ENCODE peak calls at places on chromosomes 11 and 22, in four cellular contexts. Q is K562, I is H1, H is SK-N-SH. T is an unnamed sample.

GRCh38 chr11:100719809-100720221 is 32.7 kb downstream of the ARHGAP42 start:
- DNase-seq in I (no peak), Q (peak), H (no peak), T (peak)

GRCh38 chr11:83287631-83288030 is 1.5 kb upstream of the CCDC90B start:
- DNase-seq in I (no peak), H (no peak), Q (peak), T (no peak)

GRCh38 chr11:21430532-21430931 is 761.1 kb downstream of the NELL1 start:
- DNase-seq in I (no peak), H (no peak), Q (no peak), T (no peak)

GRCh38 chr11:6203327-6203726 is 2.0 kb upstream of the C11orf42 start:
- DNase-seq in I (no peak), H (no peak), Q (no peak), T (no peak)

GRCh38 chr11:96259053-96259837 is 83.8 kb downstream of the MAML2 start:
- DNase-seq in Q (no peak), H (no peak), I (no peak), T (no peak)

GRCh38 chr22:27331526-27332281 is 469.9 kb downstream of the MN1 start:
- DNase-seq in I (no peak), H (peak), Q (no peak), T (peak)

GRCh38 chr22:40331706-40332105 is 14.6 kb upstream of the ADSL start:
- DNase-seq in H (no peak), I (no peak), Q (no peak), T (no peak)

GRCh38 chr22:30198152-30198845 is 48.3 kb downstream of the LIF start:
- DNase-seq in Q (no peak), H (no peak), I (no peak), T (no peak)

GRCh38 chr11:98630736-98631135 is 390.0 kb upstream of the CNTN5 start:
- DNase-seq in Q (no peak), H (no peak), I (no peak), T (no peak)

GRCh38 chr11:16454284-16454683 is 97.9 kb upstream of the SOX6 start:
- DNase-seq in Q (no peak), H (no peak), I (no peak), T (no peak)

GRCh38 chr11:11169715-11170351 is 183.2 kb downstream of the CSNK2A3 start:
- DNase-seq in Q (no peak), H (no peak), I (no peak), T (no peak)

GRCh38 chr11:78786086-78786485 is 211.4 kb upstream of the NARS2 start:
- DNase-seq in I (no peak), H (peak), Q (no peak), T (no peak)

GRCh38 chr11:106594751-106595351 is 423.4 kb downstream of the GUCY1A2 start:
- DNase-seq in Q (no peak), H (no peak), I (no peak), T (peak)

GRCh38 chr22:39184586-39185577 is 32.4 kb upstream of the CBX7 start:
- DNase-seq in Q (no peak), I (no peak), H (no peak), T (no peak)

GRCh38 chr11:100562102-100562501 is 125.0 kb upstream of the ARHGAP42 start:
- DNase-seq in I (no peak), H (no peak), Q (no peak), T (no peak)

GRCh38 chr11:22341582-22341919 is 3.4 kb downstream of the SLC17A6 start:
- DNase-seq in I (no peak), H (no peak), Q (no peak), T (peak)

GRCh38 chr22:20422965-20423635 is 14.5 kb downstream of the SCARF2 start:
- DNase-seq in I (no peak), Q (no peak), H (peak), T (no peak)

GRCh38 chr11:73147771-73148681 is 5.9 kb upstream of the FCHSD2 start:
- DNase-seq in I (no peak), H (peak), Q (no peak), T (no peak)

GRCh38 chr11:33515347-33515746 is 185.3 kb downstream of the C11orf91 start:
- DNase-seq in H (no peak), I (no peak), Q (no peak), T (no peak)

GRCh38 chr11:66369073-66369894 is 2.3 kb downstream of the SLC29A2 start:
- DNase-seq in I (no peak), H (no peak), Q (no peak), T (no peak)

GRCh38 chr22:27755521-27756211 is 45.9 kb downstream of the MN1 start:
- DNase-seq in H (no peak), Q (no peak), I (no peak), T (no peak)

GRCh38 chr11:20668844-20669832 is at the start of gene NELL1:
- DNase-seq in H (peak), Q (no peak), I (no peak), T (peak)

GRCh38 chr11:2860636-2861035 is 24.9 kb downstream of the CDKN1C start:
- DNase-seq in I (no peak), Q (no peak), H (no peak), T (no peak)

DNA sequence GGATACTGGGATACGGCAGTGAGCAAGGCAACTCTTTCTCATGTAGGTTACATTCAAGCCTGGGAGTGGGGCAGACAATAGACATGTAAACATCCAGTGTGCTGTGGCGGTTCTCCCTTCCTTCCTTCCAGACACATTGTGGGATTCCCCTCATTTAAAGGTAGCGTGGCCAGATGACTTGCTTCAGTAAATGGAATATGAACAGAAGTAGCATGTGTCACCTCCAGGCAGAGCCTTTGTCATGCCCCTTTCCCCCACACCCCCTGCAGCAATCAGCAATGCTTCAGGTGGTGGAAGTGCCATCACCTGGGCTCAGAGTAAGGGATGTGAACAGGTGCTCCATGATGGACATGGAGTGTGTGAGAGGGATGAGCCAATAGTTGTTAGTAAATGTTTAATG is 34.8 kb upstream of the TTC12 start:
- DNase-seq in I (no peak), Q (no peak), H (no peak), T (no peak)
- TF ChIP-seq TEAD4 in I (no peak), Q (no peak), H (no peak), T (no peak)

GRCh38 chr22:44884562-44884961 is 125.2 kb downstream of the PHF21B start:
- DNase-seq in H (no peak), Q (no peak), I (no peak), T (no peak)

GRCh38 chr22:44887941-44888366 is 121.9 kb downstream of the PHF21B start:
- DNase-seq in H (peak), Q (no peak), I (no peak), T (no peak)

GRCh38 chr22:44885806-44886360 is 123.9 kb downstream of the PHF21B start:
- DNase-seq in I (no peak), Q (no peak), H (no peak), T (no peak)

GRCh38 chr22:44883011-44883421 is 126.8 kb downstream of the PHF21B start:
- DNase-seq in H (no peak), I (no peak), Q (no peak), T (no peak)

DNA sequence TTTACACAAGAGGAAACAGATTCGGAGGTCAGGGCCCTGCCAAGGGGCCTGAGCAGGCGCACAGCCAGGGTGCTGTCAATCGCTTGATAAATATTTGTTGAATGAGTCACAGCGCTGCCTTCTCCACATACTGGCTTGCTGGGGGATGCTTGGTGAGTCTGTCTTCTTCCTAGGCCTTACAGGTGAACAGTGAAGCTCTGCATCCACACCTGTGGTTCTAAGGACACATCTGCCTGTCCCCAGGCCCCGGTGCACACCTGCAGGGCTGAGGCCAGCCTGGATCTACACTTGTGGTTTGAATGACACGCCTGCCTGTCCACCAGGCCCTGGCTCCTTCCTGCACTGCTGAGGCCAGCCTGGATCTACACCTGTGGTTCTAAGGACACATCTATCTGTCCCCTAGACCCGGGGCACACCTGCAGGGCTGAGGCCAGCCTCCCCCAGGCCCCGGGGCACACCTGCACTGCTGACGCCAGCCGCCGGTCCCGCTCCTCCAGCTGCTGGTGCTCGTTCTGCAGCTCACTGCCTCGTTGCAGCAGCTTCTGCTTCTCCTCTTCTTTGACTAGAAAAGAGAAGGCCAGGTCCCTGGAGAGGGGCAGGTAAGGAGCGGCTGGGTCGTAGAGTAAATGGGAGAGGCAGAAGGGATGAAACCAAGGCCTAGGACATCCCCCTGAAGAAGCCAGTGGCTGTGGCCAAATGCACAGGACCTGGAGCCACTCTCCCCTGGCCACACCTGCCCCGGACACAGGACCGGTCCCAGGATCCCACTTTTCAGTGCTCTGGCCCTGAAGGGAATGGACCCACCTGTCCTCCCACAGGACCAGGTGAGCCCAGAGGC is 124.6 kb downstream of the PHF21B start:
- DNase-seq in Q (no peak), I (no peak), H (no peak), T (no peak)
- TF ChIP-seq TEAD4 in Q (no peak), I (no peak), H (no peak), T (no peak)

DNA sequence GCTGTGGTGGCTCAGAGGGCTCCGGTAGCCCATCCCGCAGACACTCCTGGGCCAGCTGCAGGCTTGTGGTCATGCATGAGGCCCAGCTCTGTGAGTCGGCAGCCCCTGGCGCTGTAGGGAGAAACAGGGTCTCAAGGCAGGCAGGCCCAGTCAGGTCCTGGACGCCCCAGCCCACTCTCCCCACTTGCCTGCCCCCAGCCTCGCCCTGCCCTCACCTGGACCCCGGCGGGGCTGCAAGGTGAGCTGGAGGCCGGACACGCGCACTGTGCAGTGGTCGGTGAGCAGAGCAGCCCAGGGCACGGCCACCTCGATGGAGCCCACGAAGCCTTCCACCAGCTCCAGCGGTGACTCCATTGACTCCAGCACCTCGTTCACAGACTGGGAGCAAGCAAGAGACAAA is 2.9 kb downstream of the ATG2A start:
- DNase-seq in H (no peak), Q (no peak), I (no peak), T (no peak)
- TF ChIP-seq TEAD4 in H (no peak), Q (no peak), I (no peak), T (no peak)

DNA sequence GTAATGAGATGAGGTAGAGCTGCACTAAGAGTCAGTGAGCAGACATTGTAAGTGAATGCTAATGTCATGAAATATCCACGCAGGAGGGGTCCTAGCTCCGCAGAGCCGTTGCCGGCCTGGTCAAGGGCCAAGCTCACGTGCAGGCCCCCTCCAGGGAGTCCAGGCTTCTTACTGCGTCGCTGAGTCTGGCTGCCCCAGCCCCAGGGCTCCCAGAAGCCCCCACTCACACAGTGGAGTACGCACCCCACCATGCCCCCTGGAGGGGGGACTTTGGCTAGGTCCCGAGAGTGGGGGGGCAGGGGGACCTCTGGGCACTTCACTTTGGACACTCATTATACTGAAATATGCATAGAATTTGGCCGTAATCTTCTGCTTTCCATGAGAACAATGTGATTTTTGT is 59.2 kb downstream of the BRD1 start:
- DNase-seq in Q (no peak), H (no peak), I (no peak), T (peak)
- TF ChIP-seq TEAD4 in Q (no peak), H (no peak), I (no peak), T (no peak)

T was measured in WTC11.